ENCODE peak calls at places on chromosome 22, in six cellular contexts. One of them, this sample, is unnamed.

GRCh38 chr22:39820266-39820665 is 73.3 kb downstream of the ENTHD1 start:
- DNase-seq in mucosa of descending colon: no peak
- DNase-seq in activated CD4-positive, alpha-beta T cell treated with anti-CD3 and anti-CD28 coated beads, Interleukin-2, amount 50 U/mL, for 48 hours: no peak
- DNase-seq in BJ: peak; percentile 19
- DNase-seq in HL-60: no peak
- DNase-seq in fibroblast of pulmonary artery: peak; percentile 66
- DNase-seq in this sample: no peak

GRCh38 chr22:37661160-37661924 is 2.8 kb downstream of the PDXP start:
- DNase-seq in BJ: no peak
- DNase-seq in activated CD4-positive, alpha-beta T cell treated with anti-CD3 and anti-CD28 coated beads, Interleukin-2, amount 50 U/mL, for 48 hours: no peak
- DNase-seq in HL-60: no peak
- DNase-seq in mucosa of descending colon: no peak
- DNase-seq in fibroblast of pulmonary artery: peak; percentile 74
- DNase-seq in this sample: no peak

GRCh38 chr22:19664951-19665783 is 49.1 kb upstream of the SEPTIN5 start:
- DNase-seq in BJ: no peak
- DNase-seq in fibroblast of pulmonary artery: no peak
- DNase-seq in activated CD4-positive, alpha-beta T cell treated with anti-CD3 and anti-CD28 coated beads, Interleukin-2, amount 50 U/mL, for 48 hours: no peak
- DNase-seq in mucosa of descending colon: no peak
- DNase-seq in HL-60: no peak
- DNase-seq in this sample: no peak

GRCh38 chr22:27851974-27852713 is 50.6 kb upstream of the MN1 start:
- DNase-seq in fibroblast of pulmonary artery: peak; percentile 63
- DNase-seq in activated CD4-positive, alpha-beta T cell treated with anti-CD3 and anti-CD28 coated beads, Interleukin-2, amount 50 U/mL, for 48 hours: no peak
- DNase-seq in HL-60: no peak
- DNase-seq in BJ: no peak
- DNase-seq in mucosa of descending colon: no peak
- DNase-seq in this sample: no peak

GRCh38 chr22:22410121-22410520 is 98.4 kb downstream of the ZNF280B start:
- DNase-seq in activated CD4-positive, alpha-beta T cell treated with anti-CD3 and anti-CD28 coated beads, Interleukin-2, amount 50 U/mL, for 48 hours: no peak
- DNase-seq in fibroblast of pulmonary artery: no peak
- DNase-seq in BJ: no peak
- DNase-seq in HL-60: peak; percentile 86
- DNase-seq in mucosa of descending colon: peak; percentile 43
- DNase-seq in this sample: no peak

GRCh38 chr22:20206709-20207215 is 55.9 kb upstream of the CCDC188 start:
- DNase-seq in mucosa of descending colon: peak; percentile 54
- DNase-seq in fibroblast of pulmonary artery: peak; percentile 8
- DNase-seq in activated CD4-positive, alpha-beta T cell treated with anti-CD3 and anti-CD28 coated beads, Interleukin-2, amount 50 U/mL, for 48 hours: peak; percentile 15
- DNase-seq in BJ: no peak
- DNase-seq in HL-60: no peak
- DNase-seq in this sample: no peak

GRCh38 chr22:43183496-43184263 is 3.3 kb downstream of the TTLL12 start:
- DNase-seq in BJ: no peak
- DNase-seq in activated CD4-positive, alpha-beta T cell treated with anti-CD3 and anti-CD28 coated beads, Interleukin-2, amount 50 U/mL, for 48 hours: no peak
- DNase-seq in HL-60: peak; percentile 32
- DNase-seq in fibroblast of pulmonary artery: peak; percentile 90
- DNase-seq in mucosa of descending colon: no peak
- DNase-seq in this sample: no peak

GRCh38 chr22:45344339-45344738 is 34.6 kb downstream of the FAM118A start:
- DNase-seq in BJ: no peak
- DNase-seq in HL-60: no peak
- DNase-seq in mucosa of descending colon: no peak
- DNase-seq in activated CD4-positive, alpha-beta T cell treated with anti-CD3 and anti-CD28 coated beads, Interleukin-2, amount 50 U/mL, for 48 hours: no peak
- DNase-seq in fibroblast of pulmonary artery: peak; percentile 31
- DNase-seq in this sample: peak; percentile 19

GRCh38 chr22:22721681-22722309 is 77.4 kb downstream of the GGTLC2 start:
- DNase-seq in BJ: no peak
- DNase-seq in activated CD4-positive, alpha-beta T cell treated with anti-CD3 and anti-CD28 coated beads, Interleukin-2, amount 50 U/mL, for 48 hours: peak; percentile 56
- DNase-seq in HL-60: no peak
- DNase-seq in fibroblast of pulmonary artery: peak; percentile 89
- DNase-seq in mucosa of descending colon: no peak
- DNase-seq in this sample: no peak

GRCh38 chr22:35549338-35549737 is 8.7 kb downstream of the RASD2 start:
- DNase-seq in activated CD4-positive, alpha-beta T cell treated with anti-CD3 and anti-CD28 coated beads, Interleukin-2, amount 50 U/mL, for 48 hours: no peak
- DNase-seq in HL-60: no peak
- DNase-seq in fibroblast of pulmonary artery: no peak
- DNase-seq in mucosa of descending colon: no peak
- DNase-seq in BJ: no peak
- DNase-seq in this sample: no peak

GRCh38 chr22:27405672-27406388 is 395.7 kb downstream of the MN1 start:
- DNase-seq in activated CD4-positive, alpha-beta T cell treated with anti-CD3 and anti-CD28 coated beads, Interleukin-2, amount 50 U/mL, for 48 hours: peak; percentile 31
- DNase-seq in mucosa of descending colon: peak; percentile 74
- DNase-seq in BJ: no peak
- DNase-seq in HL-60: peak; percentile 29
- DNase-seq in fibroblast of pulmonary artery: peak; percentile 65
- DNase-seq in this sample: peak; percentile 75

GRCh38 chr22:27218012-27218483 is 560.7 kb downstream of the MIAT start:
- DNase-seq in BJ: no peak
- DNase-seq in fibroblast of pulmonary artery: no peak
- DNase-seq in mucosa of descending colon: no peak
- DNase-seq in activated CD4-positive, alpha-beta T cell treated with anti-CD3 and anti-CD28 coated beads, Interleukin-2, amount 50 U/mL, for 48 hours: no peak
- DNase-seq in HL-60: no peak
- DNase-seq in this sample: no peak